ENCODE peak calls at places on chromosome 9, in six cellular contexts. J is DMS 273 treated with DMSO at 0.1 percent for 48 hours, Q is dorsolateral prefrontal cortex, U is neural progenitor cell, A is fibroblast of the aortic adventitia, B is renal cortical epithelial cell. Z is an unnamed sample.

GRCh38 chr9:24801344-24801743 is 255.6 kb upstream of the IZUMO3 start:
- DNase-seq in A (no peak), Q (no peak), B (no peak), U (no peak), J (no peak), Z (no peak)

GRCh38 chr9:100125913-100126312 is 26.9 kb downstream of the INVS start:
- DNase-seq in U (no peak), J (no peak), Q (no peak), A (no peak), B (no peak), Z (no peak)

GRCh38 chr9:6441269-6441668 is 28.3 kb downstream of the UHRF2 start:
- DNase-seq in A (peak), B (peak), Q (no peak), U (no peak), J (no peak), Z (no peak)

GRCh38 chr9:23380821-23381220 is 445.2 kb downstream of the ELAVL2 start:
- DNase-seq in U (no peak), J (no peak), A (no peak), Q (no peak), B (no peak), Z (no peak)

GRCh38 chr9:107869111-107869510 is 379.5 kb upstream of the KLF4 start:
- DNase-seq in J (no peak), B (no peak), Q (no peak), A (no peak), U (no peak), Z (no peak)

GRCh38 chr9:38641985-38642864 is 21.8 kb upstream of the ANKRD18A start:
- DNase-seq in A (peak), U (peak), Q (no peak), B (peak), J (peak), Z (no peak)

GRCh38 chr9:14283276-14283675 is 30.7 kb downstream of the NFIB start:
- DNase-seq in Q (no peak), A (peak), U (no peak), J (no peak), B (peak), Z (no peak)

GRCh38 chr9:33867747-33868429 is 50.9 kb downstream of the UBE2R2 start:
- DNase-seq in A (peak), Q (no peak), U (no peak), J (no peak), B (no peak), Z (no peak)

GRCh38 chr9:21677834-21678233 is 124.6 kb upstream of the MTAP start:
- DNase-seq in Q (no peak), A (peak), U (no peak), J (no peak), B (peak), Z (no peak)

GRCh38 chr9:24051587-24051986 is 225.5 kb upstream of the ELAVL2 start:
- DNase-seq in J (no peak), A (no peak), U (no peak), Q (no peak), B (no peak), Z (no peak)

GRCh38 chr9:31807574-31808256 is 576.7 kb upstream of the ACO1 start:
- DNase-seq in J (no peak), A (no peak), B (no peak), Q (no peak), U (peak), Z (no peak)

GRCh38 chr9:92481029-92481633 is 1.2 kb downstream of the ASPN start:
- DNase-seq in A (peak), Q (no peak), U (no peak), B (peak), J (no peak), Z (no peak)

GRCh38 chr9:16341176-16341575 is 529.3 kb downstream of the BNC2 start:
- DNase-seq in A (peak), B (peak), J (no peak), Q (no peak), U (no peak), Z (no peak)

GRCh38 chr9:16289639-16290038 is 580.8 kb downstream of the BNC2 start:
- DNase-seq in A (no peak), U (no peak), B (no peak), Q (no peak), J (no peak), Z (no peak)

GRCh38 chr9:79632060-79632459 is 60.3 kb downstream of the TLE4 start:
- DNase-seq in U (no peak), J (no peak), A (no peak), Q (no peak), B (no peak), Z (no peak)

GRCh38 chr9:116141864-116142561 is 11.6 kb upstream of the PAPPA start:
- DNase-seq in J (no peak), A (peak), B (no peak), U (no peak), Q (no peak), Z (no peak)

GRCh38 chr9:88578486-88579362 is 43.7 kb downstream of the NXNL2 start:
- DNase-seq in A (peak), B (peak), Q (peak), U (peak), J (no peak), Z (no peak)

GRCh38 chr9:93422987-93423386 is 28.5 kb upstream of the FAM120A start:
- DNase-seq in U (no peak), J (no peak), A (no peak), Q (no peak), B (no peak), Z (no peak)

GRCh38 chr9:95373069-95373681 is 55.7 kb upstream of the FANCC start:
- DNase-seq in A (no peak), J (peak), Q (no peak), U (no peak), B (peak), Z (no peak)

GRCh38 chr9:21592063-21592338 is 109.9 kb upstream of the IFNE start:
- DNase-seq in B (no peak), A (no peak), Q (no peak), J (no peak), U (no peak), Z (no peak)